ENCODE peak calls at places on chromosomes 5 and 9, in four cellular contexts. R is esophagus squamous epithelium, B is foreskin fibroblast, C is GM13976. J is an unnamed sample.

GRCh38 chr5:95281211-95281610 is 3.7 kb downstream of the MCTP1 start:
- DNase-seq in R (no peak), B (no peak), C (no peak), J (no peak)

GRCh38 chr5:95808686-95809413 is 13.7 kb downstream of the GLRX start:
- DNase-seq in R (peak), B (peak), C (peak), J (peak)

GRCh38 chr9:131733601-131734061 is 6.2 kb downstream of the RAPGEF1 start:
- DNase-seq in R (no peak), B (peak), C (no peak), J (peak)

GRCh38 chr5:64666058-64666457 is 24.2 kb upstream of the SHISAL2B start:
- DNase-seq in R (no peak), B (peak), C (no peak), J (no peak)

GRCh38 chr9:36835271-36835996 is 198.6 kb downstream of the PAX5 start:
- DNase-seq in R (no peak), B (no peak), C (no peak), J (no peak)

GRCh38 chr9:132048191-132048590 is 31.5 kb downstream of the MED27 start:
- DNase-seq in R (no peak), B (no peak), C (no peak), J (no peak)

GRCh38 chr5:109558952-109559351 is 130.8 kb upstream of the MAN2A1 start:
- DNase-seq in R (no peak), B (no peak), C (no peak), J (peak)

GRCh38 chr5:36073595-36074216 is 7.0 kb upstream of the UGT3A2 start:
- DNase-seq in R (no peak), B (no peak), C (peak), J (peak)

GRCh38 chr5:448061-448765 is 5.2 kb downstream of the EXOC3 start:
- DNase-seq in R (no peak), B (no peak), C (no peak), J (no peak)

GRCh38 chr5:158910782-158911692 is 188.7 kb downstream of the EBF1 start:
- DNase-seq in R (no peak), B (peak), C (no peak), J (no peak)

GRCh38 chr9:107888773-107889227 is 399.2 kb upstream of the KLF4 start:
- DNase-seq in R (no peak), B (no peak), C (no peak), J (no peak)

GRCh38 chr9:127761061-127761460 is 17.4 kb downstream of the SH2D3C start:
- DNase-seq in R (no peak), B (no peak), C (no peak), J (no peak)

GRCh38 chr9:124261787-124262595 is 4.2 kb downstream of the NEK6 start:
- DNase-seq in R (no peak), B (no peak), C (no peak), J (no peak)

GRCh38 chr9:134229466-134230091 is 65.2 kb upstream of the RNU6ATAC start:
- DNase-seq in R (no peak), B (no peak), C (no peak), J (no peak)

GRCh38 chr5:4205408-4205807 is 609.8 kb downstream of the IRX1 start:
- DNase-seq in R (no peak), B (no peak), C (no peak), J (no peak)

GRCh38 chr5:73513996-73514395 is 15.8 kb downstream of the BTF3 start:
- DNase-seq in R (no peak), B (no peak), C (no peak), J (no peak)

GRCh38 chr5:126015244-126016054 is 407.8 kb upstream of the GRAMD2B start:
- DNase-seq in R (no peak), B (peak), C (no peak), J (no peak)

GRCh38 chr9:12923472-12924009 is 148.7 kb downstream of the LURAP1L start:
- DNase-seq in R (no peak), B (peak), C (no peak), J (no peak)

GRCh38 chr5:8188874-8189588 is 320.1 kb downstream of the MTRR start:
- DNase-seq in R (no peak), B (no peak), C (no peak), J (peak)

GRCh38 chr9:75359638-75360037 is 271.3 kb downstream of the OSTF1 start:
- DNase-seq in R (no peak), B (no peak), C (no peak), J (no peak)

GRCh38 chr5:102090770-102091169 is 205.3 kb downstream of the SLCO4C1 start:
- DNase-seq in R (no peak), B (no peak), C (peak), J (peak)

GRCh38 chr5:134132372-134133212 is 18.1 kb downstream of the TCF7 start:
- DNase-seq in R (no peak), B (no peak), C (peak), J (peak)

GRCh38 chr5:27854243-27854852 is 816.0 kb upstream of the CDH9 start:
- DNase-seq in R (no peak), B (no peak), C (no peak), J (no peak)

GRCh38 chr9:24698864-24699518 is 153.3 kb upstream of the IZUMO3 start:
- DNase-seq in R (no peak), B (no peak), C (no peak), J (no peak)

GRCh38 chr5:81182396-81183390 is 50.4 kb upstream of the CKMT2 start:
- DNase-seq in R (no peak), B (no peak), C (no peak), J (no peak)

GRCh38 chr5:80863708-80864107 is 96.5 kb upstream of the RASGRF2 start:
- DNase-seq in R (no peak), B (no peak), C (no peak), J (no peak)

GRCh38 chr9:10661994-10662393 is 49.2 kb upstream of the PTPRD start:
- DNase-seq in R (no peak), B (no peak), C (no peak), J (no peak)

GRCh38 chr5:160926428-160926827 is 74.4 kb upstream of the ATP10B start:
- DNase-seq in R (no peak), B (no peak), C (no peak), J (no peak)

GRCh38 chr9:11328326-11328725 is 715.5 kb upstream of the PTPRD start:
- DNase-seq in R (no peak), B (no peak), C (no peak), J (no peak)

GRCh38 chr5:17118631-17119030 is 98.8 kb upstream of the BASP1 start:
- DNase-seq in R (peak), B (peak), C (no peak), J (no peak)

GRCh38 chr9:121739971-121740370 is 88.5 kb downstream of the DAB2IP start:
- DNase-seq in R (no peak), B (no peak), C (no peak), J (no peak)

GRCh38 chr5:129820-130219 is 37.9 kb downstream of the PLEKHG4B start:
- DNase-seq in R (no peak), B (peak), C (no peak), J (no peak)

GRCh38 chr9:34197756-34198711 is 19.2 kb downstream of the UBAP1 start:
- DNase-seq in R (no peak), B (no peak), C (no peak), J (peak)

GRCh38 chr5:157571357-157571827 is 4.2 kb downstream of the ADAM19 start:
- DNase-seq in R (no peak), B (no peak), C (peak), J (peak)

GRCh38 chr9:75046725-75047345 is 18.7 kb upstream of the CARNMT1 start:
- DNase-seq in R (no peak), B (no peak), C (no peak), J (no peak)

GRCh38 chr5:112917453-112918005 is 4.5 kb downstream of the REEP5 start:
- DNase-seq in R (no peak), B (no peak), C (no peak), J (peak)

GRCh38 chr9:97874617-97875016 is 21.6 kb downstream of the FOXE1 start:
- DNase-seq in R (no peak), B (no peak), C (no peak), J (no peak)

GRCh38 chr5:134462047-134462575 is 50.4 kb upstream of the CDKN2AIPNL start:
- DNase-seq in R (no peak), B (no peak), C (no peak), J (no peak)

GRCh38 chr5:74166064-74166463 is 474.5 kb downstream of the ENC1 start:
- DNase-seq in R (no peak), B (peak), C (no peak), J (no peak)

J was measured in DND-41.